ENCODE peak calls at places on chromosomes 16 and 17, in eight cellular contexts. P is AG04450, E is SK-N-SH, D is fibroblast of the aortic adventitia, R is MM.1S, V is IMR-90, H is breast epithelium, A is OCI-LY7. K is an unnamed sample.

GRCh38 chr16:29170393-29171239 is 185.8 kb downstream of the LAT start:
- DNase-seq in D (no peak), H (no peak), E (peak), P (no peak), V (no peak), R (no peak), A (no peak), K (peak)

GRCh38 chr17:64533784-64534183 is 27.0 kb downstream of the CEP95 start:
- DNase-seq in A (no peak), E (no peak), V (no peak), D (no peak), P (no peak), R (no peak), H (no peak), K (no peak)

GRCh38 chr17:67574658-67575293 is 143.0 kb upstream of the NOL11 start:
- DNase-seq in P (no peak), V (no peak), E (no peak), D (no peak), H (no peak), R (no peak), A (no peak), K (no peak)

GRCh38 chr16:19389246-19389645 is 28.4 kb upstream of the TMC5 start:
- DNase-seq in D (peak), A (peak), R (peak), P (no peak), V (no peak), H (peak), E (peak), K (peak)

GRCh38 chr17:29059281-29059680 is 16.3 kb downstream of the PIPOX start:
- DNase-seq in R (no peak), E (no peak), D (peak), P (peak), V (peak), H (no peak), A (no peak), K (peak)

GRCh38 chr17:55056530-55056929 is 88.0 kb downstream of the STXBP4 start:
- DNase-seq in R (no peak), D (peak), E (peak), A (no peak), P (no peak), V (no peak), H (no peak), K (no peak)

GRCh38 chr17:208429-208828 is 27.0 kb upstream of the DOC2B start:
- DNase-seq in V (no peak), H (no peak), A (no peak), P (no peak), E (no peak), D (no peak), R (no peak), K (no peak)

GRCh38 chr17:45851464-45851863 is 6.8 kb downstream of the SPPL2C start:
- DNase-seq in P (no peak), E (no peak), R (peak), D (no peak), H (no peak), A (no peak), V (no peak), K (no peak)

GRCh38 chr16:10839271-10839661 is 20.7 kb upstream of the TVP23A start:
- DNase-seq in V (no peak), R (no peak), P (no peak), H (no peak), A (no peak), E (no peak), D (no peak), K (no peak)

GRCh38 chr16:27547134-27547533 is 2.6 kb downstream of the GTF3C1 start:
- DNase-seq in V (peak), D (peak), H (no peak), A (no peak), R (no peak), P (peak), E (no peak), K (peak)

GRCh38 chr16:85349413-85350145 is 237.3 kb upstream of the CIBAR2 start:
- DNase-seq in A (no peak), R (no peak), D (no peak), H (peak), E (peak), P (no peak), V (no peak), K (no peak)

GRCh38 chr17:61837175-61838051 is 25.9 kb downstream of the BRIP1 start:
- DNase-seq in A (peak), R (peak), V (peak), P (peak), H (no peak), D (peak), E (peak), K (peak)

GRCh38 chr17:18370761-18371160 is 6.8 kb upstream of the EVPLL start:
- DNase-seq in V (no peak), R (no peak), H (no peak), D (no peak), A (no peak), E (no peak), P (no peak), K (no peak)

GRCh38 chr17:45334231-45334630 is 17.4 kb upstream of the MAP3K14 start:
- DNase-seq in V (no peak), R (no peak), H (peak), P (no peak), A (peak), E (no peak), D (no peak), K (no peak)

GRCh38 chr16:67157892-67158635 is 1.6 kb downstream of the TRADD start:
- DNase-seq in P (no peak), R (peak), V (no peak), E (no peak), A (no peak), D (no peak), H (no peak), K (no peak)

GRCh38 chr16:69741951-69742904 is 12.5 kb downstream of the NOB1 start:
- DNase-seq in H (peak), P (no peak), R (no peak), E (peak), D (peak), A (no peak), V (peak), K (peak)

GRCh38 chr17:6661464-6661848 is 9.9 kb downstream of the C17orf100 start:
- DNase-seq in E (no peak), D (no peak), V (no peak), H (no peak), P (no peak), A (no peak), R (no peak), K (no peak)

GRCh38 chr17:28086519-28086918 is 44.0 kb downstream of the NLK start:
- DNase-seq in D (peak), P (no peak), A (no peak), H (no peak), V (peak), R (no peak), E (no peak), K (no peak)

DNA sequence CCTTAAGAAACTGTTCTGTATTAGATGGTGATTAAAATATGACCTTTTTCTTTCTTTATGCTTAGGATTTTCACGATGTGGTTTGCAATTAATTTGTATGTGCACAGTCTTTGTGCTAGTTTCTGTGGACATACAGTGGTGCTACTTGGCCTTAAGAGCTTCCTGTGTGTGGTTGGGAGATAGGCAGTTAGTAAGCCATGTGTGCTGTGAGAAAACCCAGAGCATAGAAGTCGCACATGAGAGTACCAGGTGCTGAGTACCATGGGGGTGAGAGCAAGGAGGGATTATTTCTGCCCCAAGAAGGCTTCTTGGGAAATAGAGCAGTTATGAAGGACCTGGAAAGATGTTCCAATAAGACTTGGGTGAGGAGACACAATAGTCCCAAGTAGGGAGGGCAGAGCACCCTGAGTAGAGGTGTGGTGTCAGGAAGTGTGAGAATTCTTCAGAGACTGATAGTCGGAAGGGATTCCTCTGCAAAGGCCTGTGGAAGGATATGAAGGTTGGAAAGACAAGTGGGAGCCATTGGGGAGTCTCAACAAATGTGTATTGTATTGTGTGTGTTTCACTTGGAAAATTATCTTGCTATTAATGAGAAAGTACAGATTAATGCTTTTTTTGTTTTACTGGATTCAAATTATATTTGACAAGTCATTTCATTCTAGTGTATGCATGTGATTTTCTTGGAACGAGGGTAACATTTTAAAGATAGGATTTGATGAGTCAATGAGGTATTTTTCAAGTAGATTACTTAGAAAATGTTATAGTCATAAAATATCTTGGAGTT is 240.0 kb downstream of the PRKCA start:
- DNase-seq in D (peak), E (peak), A (peak), R (peak), V (peak), H (no peak), P (no peak), K (peak)
- H3K4me3 ChIP-seq in D (no peak), E (no peak), A (no peak), R (no peak), V (no peak), H (no peak), P (no peak), K (no peak)

GRCh38 chr17:33294994-33295393 is 1.9 kb upstream of the ASIC2 start:
- DNase-seq in E (no peak), P (no peak), H (no peak), A (no peak), V (no peak), D (no peak), R (no peak), K (no peak)

GRCh38 chr17:33290156-33290697 is 2.9 kb downstream of the ASIC2 start:
- DNase-seq in H (no peak), E (no peak), R (no peak), P (no peak), D (no peak), V (no peak), A (no peak), K (no peak)

GRCh38 chr17:33292981-33293867 is at the start of gene ASIC2:
- DNase-seq in P (no peak), E (peak), H (no peak), D (no peak), V (peak), A (no peak), R (no peak), K (no peak)

GRCh38 chr17:33291248-33292183 is 1.6 kb downstream of the ASIC2 start:
- DNase-seq in D (no peak), P (no peak), E (peak), R (no peak), H (no peak), V (peak), A (no peak), K (peak)

DNA sequence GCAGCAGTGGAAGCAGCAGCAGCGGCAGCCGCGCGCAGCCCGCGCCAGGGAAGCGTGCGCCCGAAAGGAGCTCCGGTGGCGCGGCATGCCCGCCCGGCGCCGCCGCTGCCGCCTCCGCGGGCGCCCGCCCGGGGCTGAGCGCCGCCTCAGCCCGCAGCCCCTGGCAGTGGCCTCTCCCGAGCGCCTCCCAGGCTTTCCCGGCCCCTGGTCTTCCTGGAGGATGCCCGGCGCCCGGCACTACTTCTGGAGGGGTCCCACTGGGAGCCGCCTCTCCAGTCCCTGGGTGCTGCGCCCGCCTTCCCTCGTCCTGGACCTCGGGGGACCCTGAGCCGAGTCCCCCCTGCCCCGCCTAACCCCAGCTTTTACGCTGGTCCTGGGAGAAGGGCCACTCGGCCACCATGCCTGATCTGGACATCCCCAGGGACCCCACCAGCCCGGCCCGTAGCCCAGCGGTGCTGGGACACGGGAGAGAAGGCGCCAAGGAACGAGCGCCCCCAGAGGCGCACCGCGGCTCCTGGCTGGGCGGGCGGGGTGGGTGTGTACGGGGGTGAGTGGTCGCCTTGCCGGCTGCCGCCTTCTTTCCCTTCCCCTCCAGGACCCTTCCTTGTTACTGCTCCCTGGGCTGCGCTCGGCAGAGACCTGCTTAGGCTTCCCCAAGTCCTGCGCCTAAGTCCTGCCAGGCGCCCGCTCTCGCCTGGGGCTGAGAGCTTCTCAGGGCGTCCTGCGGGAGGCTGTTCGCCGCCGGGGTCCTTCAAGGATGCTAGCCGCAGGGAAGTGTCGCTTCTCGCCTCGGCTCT is 713 bp downstream of the ASIC2 start:
- DNase-seq in H (no peak), V (peak), D (peak), A (no peak), P (no peak), E (peak), R (no peak), K (peak)
- TF ChIP-seq CTCF in H (no peak), V (peak), D (peak), A (no peak), P (peak), E (peak), R (no peak), K (no peak)

DNA sequence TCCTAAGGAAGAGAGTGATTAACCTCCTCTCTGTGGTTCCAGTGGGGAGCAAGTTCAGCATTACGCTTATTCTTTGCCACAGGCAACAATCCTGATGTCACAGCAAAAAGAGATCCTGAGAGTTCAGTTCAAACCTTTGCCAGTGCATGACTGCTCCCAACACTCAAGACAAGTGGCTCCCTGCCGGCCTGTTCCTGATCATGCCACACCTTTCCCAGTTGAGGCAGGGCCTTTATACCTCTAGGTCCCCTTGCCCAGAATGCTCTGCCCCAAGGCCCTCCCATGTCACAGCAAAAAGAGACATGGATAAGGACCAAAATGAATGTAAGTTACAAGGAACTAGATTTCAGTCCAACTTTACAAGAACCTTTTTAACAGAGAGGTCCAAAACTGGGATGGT is 31.0 kb upstream of the ARHGAP23 start:
- DNase-seq in D (no peak), R (no peak), P (no peak), V (no peak), A (no peak), H (no peak), E (no peak), K (no peak)
- H3K4me3 ChIP-seq in D (no peak), R (no peak), P (no peak), V (no peak), A (no peak), H (no peak), E (no peak), K (no peak)

GRCh38 chr17:58082870-58083490 is at the start of gene DYNLL2:
- DNase-seq in H (peak), D (peak), R (peak), E (peak), A (peak), P (peak), V (peak), K (peak)

GRCh38 chr17:58083491-58084316 is 485 bp downstream of the DYNLL2 start:
- DNase-seq in V (peak), E (peak), A (peak), D (peak), R (peak), H (no peak), P (no peak), K (peak)

GRCh38 chr17:58082341-58082869 is 814 bp upstream of the DYNLL2 start:
- DNase-seq in A (peak), V (no peak), E (no peak), D (no peak), P (no peak), H (no peak), R (no peak), K (no peak)

GRCh38 chr17:58085039-58085715 is 2.0 kb downstream of the DYNLL2 start:
- DNase-seq in R (no peak), P (no peak), H (no peak), D (no peak), E (no peak), A (no peak), V (no peak), K (no peak)

GRCh38 chr17:58084317-58084981 is 1.2 kb downstream of the DYNLL2 start:
- DNase-seq in H (no peak), R (peak), E (peak), A (peak), D (peak), P (no peak), V (no peak), K (peak)
- TF ChIP-seq CTCF in H (no peak), R (peak), E (peak), A (peak), D (peak), P (peak), V (no peak), K (no peak)

GRCh38 chr17:80263253-80264047 is 2.8 kb downstream of the RNF213 start:
- DNase-seq in V (peak), P (peak), D (peak), R (peak), H (peak), E (peak), A (peak), K (peak)

GRCh38 chr17:80261895-80262279 is 1.2 kb downstream of the RNF213 start:
- DNase-seq in E (no peak), P (no peak), R (no peak), H (no peak), V (no peak), D (no peak), A (no peak), K (no peak)

GRCh38 chr17:80262291-80262690 is 1.6 kb downstream of the RNF213 start:
- DNase-seq in E (no peak), P (no peak), D (no peak), R (no peak), A (peak), V (no peak), H (no peak), K (peak)

GRCh38 chr17:80264048-80264792 is 3.6 kb downstream of the RNF213 start:
- DNase-seq in P (no peak), V (no peak), E (no peak), H (no peak), D (no peak), A (peak), R (peak), K (no peak)

GRCh38 chr17:80262775-80263244 is 2.2 kb downstream of the RNF213 start:
- DNase-seq in E (no peak), A (no peak), R (no peak), D (no peak), H (no peak), V (no peak), P (no peak), K (no peak)
- H3K4me3 ChIP-seq in E (no peak), A (peak), R (peak), D (peak), H (peak), V (no peak), P (peak), K (peak)

GRCh38 chr17:74749262-74750038 is 1.0 kb downstream of the NHERF1 start:
- DNase-seq in H (no peak), R (no peak), A (peak), P (no peak), D (no peak), E (peak), V (no peak), K (peak)

GRCh38 chr17:74748529-74749261 is at the start of gene NHERF1:
- DNase-seq in A (peak), R (peak), D (peak), P (peak), V (peak), H (peak), E (peak), K (peak)

GRCh38 chr17:74751210-74751529 is 2.7 kb downstream of the NHERF1 start:
- DNase-seq in E (no peak), H (no peak), A (no peak), P (no peak), D (no peak), V (no peak), R (no peak), K (no peak)

GRCh38 chr17:74750039-74750326 is 1.6 kb downstream of the NHERF1 start:
- DNase-seq in A (no peak), P (no peak), E (no peak), V (no peak), D (no peak), R (no peak), H (no peak), K (no peak)

DNA sequence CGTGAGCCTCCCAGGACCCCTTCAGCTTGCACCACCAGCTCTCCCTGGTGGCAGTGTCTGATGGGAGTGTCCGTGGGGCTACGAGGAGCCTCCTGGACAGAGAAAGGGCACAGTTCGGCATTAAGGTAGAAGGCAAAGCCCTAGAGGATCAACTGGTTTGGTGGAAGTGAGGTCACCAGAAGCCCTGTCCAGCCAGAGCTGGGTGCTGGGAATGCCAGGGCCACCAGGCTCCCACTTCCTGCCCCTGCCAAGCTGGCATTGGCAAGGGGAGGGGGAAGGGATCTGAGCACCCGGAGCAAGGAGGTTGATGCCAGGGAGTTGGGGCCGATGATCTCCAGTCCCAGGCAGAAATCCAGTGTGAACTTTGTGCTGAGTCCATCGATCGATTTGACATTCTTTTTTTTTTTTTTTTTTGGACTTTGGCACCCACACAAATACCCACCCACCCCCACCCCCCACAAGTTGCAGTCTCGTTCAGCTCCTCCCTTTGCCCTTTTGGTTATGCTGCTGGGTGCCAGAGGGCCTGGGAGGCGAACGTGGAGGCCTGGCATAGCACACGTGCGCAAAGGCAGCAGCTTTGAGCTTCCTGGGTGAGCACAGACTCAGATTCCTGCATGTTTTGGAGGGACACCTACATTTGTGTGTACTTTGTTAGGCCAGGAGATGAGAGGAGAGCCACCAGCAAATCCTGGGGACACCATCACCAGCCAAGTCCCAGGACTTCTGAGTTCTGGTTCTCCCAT is 2.1 kb downstream of the NHERF1 start:
- DNase-seq in D (no peak), A (no peak), H (no peak), V (no peak), E (no peak), R (no peak), P (no peak), K (no peak)
- TF ChIP-seq CTCF in D (no peak), A (no peak), H (no peak), V (no peak), E (no peak), R (no peak), P (no peak), K (no peak)

GRCh38 chr16:31713945-31714898 is 159.4 kb upstream of the ZNF267 start:
- DNase-seq in P (no peak), E (peak), H (no peak), A (no peak), D (no peak), V (no peak), R (no peak), K (no peak)
- H3K4me3 ChIP-seq in P (peak), E (peak), H (peak), A (peak), D (peak), V (peak), R (peak), K (peak)

GRCh38 chr17:77096570-77097214 is 44.1 kb upstream of the SEC14L1 start:
- DNase-seq in H (no peak), A (peak), R (peak), V (peak), P (no peak), E (peak), D (peak), K (peak)
- TF ChIP-seq CTCF in H (peak), A (peak), R (peak), V (peak), P (peak), E (peak), D (peak), K (peak)